ENCODE peak calls at places on chromosomes 6 and 20, in seven cellular contexts. K is heart right ventricle, G is AG04450, X is H1, I is cardiac muscle cell, E is fibroblast of lung, L is mucosa of descending colon. O is an unnamed sample. For H3K9me3, the result is how much of the 10 kb centered on the place peaks cover.

GRCh38 chr20:25460591-25461280 is 53.3 kb downstream of the GINS1 start:
- DNase-seq in L (no peak), I (no peak), X (no peak), E (no peak), G (no peak), K (no peak), O (no peak)

GRCh38 chr6:1310628-1311399 is 1.1 kb upstream of the FOXQ1 start:
- DNase-seq in E (no peak), X (peak), I (no peak), L (peak), K (no peak), G (no peak), O (no peak)

GRCh38 chr6:77094821-77095220 is 368.5 kb downstream of the HTR1B start:
- DNase-seq in E (no peak), K (no peak), X (no peak), G (no peak), L (no peak), I (no peak), O (no peak)

GRCh38 chr20:49850463-49851233 is 38.0 kb downstream of the SLC9A8 start:
- DNase-seq in I (no peak), X (no peak), G (no peak), E (no peak), L (no peak), K (no peak), O (no peak)

GRCh38 chr20:62439218-62439617 is 11.9 kb upstream of the RBBP8NL start:
- DNase-seq in E (no peak), X (no peak), K (no peak), G (no peak), L (no peak), I (no peak), O (no peak)

GRCh38 chr6:4812068-4812467 is 35.9 kb downstream of the CDYL start:
- DNase-seq in K (no peak), E (no peak), G (no peak), L (no peak), X (no peak), I (no peak), O (no peak)

GRCh38 chr6:24430086-24430485 is 27.4 kb downstream of the MRS2 start:
- DNase-seq in G (no peak), L (no peak), X (no peak), E (no peak), K (no peak), I (no peak), O (no peak)

GRCh38 chr6:21325201-21325856 is 268.2 kb upstream of the SOX4 start:
- DNase-seq in G (no peak), L (no peak), I (no peak), K (no peak), X (no peak), E (no peak), O (no peak)

GRCh38 chr6:129683606-129684322 is 26.2 kb downstream of the ARHGAP18 start:
- DNase-seq in K (peak), X (no peak), E (peak), L (peak), I (peak), G (peak), O (peak)

GRCh38 chr6:134169881-134170486 is 117.6 kb upstream of the SLC2A12 start:
- DNase-seq in E (peak), X (no peak), G (no peak), I (peak), L (no peak), K (no peak), O (peak)

DNA sequence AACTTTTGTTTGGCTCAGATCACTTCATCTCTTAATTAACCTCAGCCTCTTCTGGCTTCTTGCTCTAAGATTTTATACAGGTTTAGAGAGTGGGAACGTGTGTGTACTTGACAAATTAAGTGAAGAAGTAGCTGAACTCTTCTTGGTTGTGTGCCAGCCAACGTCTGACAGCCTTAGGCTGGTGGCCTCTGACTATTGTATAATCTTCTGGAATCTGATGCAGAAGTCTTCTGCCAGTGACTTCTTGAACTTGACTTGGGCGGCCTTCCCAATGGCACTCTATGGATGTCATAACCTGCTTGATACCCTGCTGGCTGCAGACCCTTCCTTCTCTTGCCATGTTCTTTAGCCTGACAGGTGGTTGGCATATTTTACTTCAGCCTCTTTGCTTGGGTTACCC is 660.5 kb downstream of the DOK5 start:
- DNase-seq in G (no peak), E (no peak), X (no peak), L (no peak), K (no peak), I (no peak), O (no peak)
- H3K9me3 ChIP-seq in G (under half), E (under half), X (under half), L (under half), K (under half), I (under half), O (under half)

GRCh38 chr20:40958598-40958997 is 70.0 kb upstream of the TOP1 start:
- DNase-seq in L (no peak), K (no peak), I (no peak), X (peak), G (no peak), E (no peak), O (no peak)
- H3K9me3 ChIP-seq in L (under half), K (under half), I (under half), X (under half), G (under half), E (under half), O (under half)

DNA sequence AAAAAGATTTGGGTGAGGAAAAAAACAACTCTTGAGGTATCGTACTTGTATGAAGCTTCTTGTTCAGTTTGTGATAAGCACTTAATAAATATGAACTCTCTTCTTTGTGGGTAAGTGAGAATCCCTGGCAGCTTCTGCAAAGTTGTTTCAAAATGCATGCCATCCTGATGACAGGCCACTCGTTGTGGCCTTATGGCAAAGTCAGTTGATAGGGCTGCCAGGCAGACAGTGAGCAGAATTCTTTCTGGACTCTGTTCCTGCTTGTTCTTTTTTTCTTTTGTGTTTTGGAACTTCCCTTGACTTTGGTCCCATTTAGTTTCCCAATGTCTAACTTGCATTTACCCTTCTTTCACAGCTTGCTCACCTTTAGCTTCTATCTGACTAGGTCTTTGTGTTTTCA is 983.5 kb upstream of the FLRT3 start:
- DNase-seq in L (no peak), X (no peak), K (no peak), G (no peak), I (no peak), E (no peak), O (no peak)
- H3K9me3 ChIP-seq in L (under half), X (under half), K (under half), G (under half), I (under half), E (under half), O (under half)

DNA sequence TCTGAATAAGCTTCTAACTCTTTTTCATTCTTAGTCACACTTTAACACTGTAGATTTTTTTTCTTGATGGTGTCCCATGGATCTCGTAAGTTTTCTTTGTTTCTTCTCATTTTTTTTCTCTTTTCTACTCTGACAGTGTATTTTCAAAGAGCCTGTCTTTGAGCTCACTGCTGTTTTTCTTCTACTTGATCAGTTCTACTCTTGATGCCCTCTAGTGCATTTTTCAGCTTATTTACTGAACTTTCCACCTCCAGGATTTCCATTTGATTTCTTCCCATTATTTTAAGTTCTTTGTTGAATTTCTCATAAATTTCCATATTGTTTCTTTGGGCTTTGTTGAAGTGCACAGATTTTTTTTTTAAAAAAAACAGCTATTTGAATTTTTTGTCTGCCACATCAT is 2641.1 kb upstream of the DEFB115 start:
- DNase-seq in E (no peak), I (no peak), L (no peak), X (no peak), G (no peak), K (no peak), O (no peak)
- H3K9me3 ChIP-seq in E (under half), I (under half), L (half or more), X (under half), G (under half), K (half or more), O (under half)

GRCh38 chr6:86487660-86488221 is 449.6 kb upstream of the HTR1E start:
- DNase-seq in I (no peak), L (no peak), K (no peak), X (no peak), E (no peak), G (no peak), O (no peak)
- H3K9me3 ChIP-seq in I (under half), L (under half), K (under half), X (under half), E (under half), G (under half), O (under half)

GRCh38 chr6:156870926-156871539 is 93.9 kb downstream of the ARID1B start:
- DNase-seq in I (no peak), G (no peak), X (no peak), K (no peak), L (no peak), E (no peak), O (no peak)
- H3K9me3 ChIP-seq in I (under half), G (under half), X (under half), K (under half), L (under half), E (under half), O (under half)

DNA sequence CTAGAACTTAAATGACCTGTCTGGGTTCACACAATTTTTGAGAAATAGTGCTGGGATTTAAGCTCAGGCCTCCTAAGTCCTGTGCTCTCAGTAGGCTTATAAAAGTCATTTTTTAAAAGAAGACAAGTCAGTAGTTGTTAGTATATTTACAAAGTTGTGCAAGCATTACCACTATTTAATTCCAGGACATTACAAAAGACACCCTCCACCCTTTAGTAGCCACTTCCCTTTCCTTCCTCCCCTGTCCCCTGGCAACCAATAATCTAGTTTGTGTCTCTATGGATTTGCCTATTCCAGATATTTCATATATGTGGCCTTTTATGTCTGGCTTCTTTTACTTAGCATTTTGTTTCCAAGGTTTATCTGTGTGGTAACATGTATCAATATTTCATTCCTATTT is 37.6 kb downstream of the HMGN3 start:
- DNase-seq in L (no peak), I (no peak), X (no peak), K (no peak), E (no peak), G (no peak), O (no peak)
- H3K9me3 ChIP-seq in L (under half), I (under half), X (under half), K (under half), E (under half), G (under half), O (under half)

O was measured in BE2C.